ENCODE peak calls at places on chromosomes 7 and 10, in nine cellular contexts. R is SJSA1, N is renal cortical epithelial cell, C is OCI-LY7, F is BJ, T is occipital lobe, O is astrocyte of the spinal cord, B is GDM1, L is GM19239. Z is an unnamed sample.

GRCh38 chr10:68871105-68871711 is 29.9 kb upstream of the DDX50 start:
- DNase-seq in R (no peak), N (peak), C (no peak), F (no peak), T (no peak), O (peak), B (no peak), L (no peak), Z (no peak)

GRCh38 chr7:41085244-41085643 is 617.6 kb downstream of the INHBA start:
- DNase-seq in R (peak), N (peak), C (no peak), F (no peak), T (no peak), O (peak), B (no peak), L (no peak), Z (no peak)

GRCh38 chr7:15236958-15237357 is 324.9 kb downstream of the AGMO start:
- DNase-seq in R (no peak), N (no peak), C (no peak), F (no peak), T (no peak), O (no peak), B (peak), L (no peak), Z (no peak)

GRCh38 chr7:45661302-45661995 is 87.3 kb downstream of the ADCY1 start:
- DNase-seq in R (peak), N (no peak), C (no peak), F (no peak), T (no peak), O (no peak), B (no peak), L (no peak), Z (no peak)

GRCh38 chr10:68154211-68154497 is 44.9 kb downstream of the MYPN start:
- DNase-seq in R (no peak), N (no peak), C (peak), F (no peak), T (peak), O (peak), B (no peak), L (no peak), Z (peak)

GRCh38 chr7:151080522-151081169 is at the start of gene FASTK:
- DNase-seq in R (peak), N (peak), C (peak), F (no peak), T (peak), O (peak), B (peak), L (peak), Z (peak)

GRCh38 chr10:34869128-34869836 is 54.2 kb upstream of the PARD3 start:
- DNase-seq in R (no peak), N (no peak), C (no peak), F (no peak), T (no peak), O (no peak), B (no peak), L (no peak), Z (no peak)

GRCh38 chr7:141369422-141369821 is 181.8 kb upstream of the AGK start:
- DNase-seq in R (no peak), N (peak), C (no peak), F (no peak), T (no peak), O (peak), B (no peak), L (no peak), Z (no peak)

GRCh38 chr7:2146676-2147472 is 85.9 kb downstream of the MAD1L1 start:
- DNase-seq in R (no peak), N (no peak), C (no peak), F (no peak), T (no peak), O (no peak), B (no peak), L (no peak), Z (no peak)

GRCh38 chr7:86747698-86748097 is 104.0 kb downstream of the GRM3 start:
- DNase-seq in R (no peak), N (peak), C (no peak), F (no peak), T (no peak), O (no peak), B (no peak), L (no peak), Z (peak)

GRCh38 chr7:7148799-7149481 is 33.4 kb upstream of the C1GALT1 start:
- DNase-seq in R (no peak), N (no peak), C (no peak), F (no peak), T (no peak), O (no peak), B (no peak), L (no peak), Z (no peak)

GRCh38 chr7:102454423-102454822 is 10.2 kb downstream of the ALKBH4 start:
- DNase-seq in R (no peak), N (no peak), C (no peak), F (no peak), T (no peak), O (no peak), B (no peak), L (no peak), Z (no peak)

GRCh38 chr10:101287922-101288638 is 58.8 kb upstream of the LBX1 start:
- DNase-seq in R (no peak), N (peak), C (peak), F (no peak), T (no peak), O (no peak), B (no peak), L (no peak), Z (no peak)

GRCh38 chr10:14244801-14245211 is 85.9 kb downstream of the FRMD4A start:
- DNase-seq in R (no peak), N (peak), C (no peak), F (peak), T (no peak), O (peak), B (no peak), L (no peak), Z (no peak)

GRCh38 chr10:84095821-84096497 is 43.4 kb upstream of the GHITM start:
- DNase-seq in R (no peak), N (no peak), C (no peak), F (no peak), T (no peak), O (no peak), B (no peak), L (no peak), Z (no peak)

GRCh38 chr10:33388805-33389204 is 54.3 kb upstream of the NRP1 start:
- DNase-seq in R (no peak), N (no peak), C (no peak), F (no peak), T (no peak), O (no peak), B (no peak), L (no peak), Z (no peak)

GRCh38 chr7:128831178-128831993 is 1.2 kb downstream of the FLNC start:
- DNase-seq in R (no peak), N (no peak), C (peak), F (no peak), T (no peak), O (peak), B (peak), L (no peak), Z (no peak)

GRCh38 chr7:112143567-112143966 is 62.6 kb downstream of the DOCK4 start:
- DNase-seq in R (no peak), N (peak), C (no peak), F (no peak), T (no peak), O (peak), B (no peak), L (no peak), Z (no peak)

GRCh38 chr7:23369100-23369499 is 70.0 kb downstream of the MALSU1 start:
- DNase-seq in R (no peak), N (no peak), C (peak), F (no peak), T (no peak), O (no peak), B (no peak), L (no peak), Z (no peak)

GRCh38 chr7:1794888-1795542 is 124.9 kb downstream of the ELFN1 start:
- DNase-seq in R (no peak), N (no peak), C (peak), F (no peak), T (no peak), O (no peak), B (no peak), L (no peak), Z (no peak)

GRCh38 chr10:15725603-15726002 is 5.9 kb upstream of the ITGA8 start:
- DNase-seq in R (no peak), N (peak), C (peak), F (no peak), T (no peak), O (peak), B (no peak), L (no peak), Z (peak)

GRCh38 chr7:155917836-155918385 is 105.6 kb upstream of the SHH start:
- DNase-seq in R (no peak), N (peak), C (no peak), F (no peak), T (no peak), O (peak), B (no peak), L (no peak), Z (no peak)

GRCh38 chr7:77184990-77185389 is 14.6 kb downstream of the FGL2 start:
- DNase-seq in R (no peak), N (no peak), C (no peak), F (peak), T (no peak), O (no peak), B (no peak), L (no peak), Z (no peak)

GRCh38 chr10:73625004-73625883 is 16.0 kb downstream of the MYOZ1 start:
- DNase-seq in R (no peak), N (peak), C (peak), F (no peak), T (no peak), O (peak), B (no peak), L (no peak), Z (no peak)

GRCh38 chr7:22782616-22783232 is 39.9 kb downstream of the TOMM7 start:
- DNase-seq in R (peak), N (peak), C (peak), F (no peak), T (no peak), O (peak), B (peak), L (peak), Z (peak)

GRCh38 chr10:71258446-71259145 is 46.2 kb downstream of the UNC5B start:
- DNase-seq in R (no peak), N (no peak), C (no peak), F (no peak), T (no peak), O (no peak), B (no peak), L (no peak), Z (no peak)

GRCh38 chr7:101900103-101900502 is 82.7 kb downstream of the CUX1 start:
- DNase-seq in R (no peak), N (no peak), C (no peak), F (no peak), T (peak), O (no peak), B (no peak), L (no peak), Z (peak)

GRCh38 chr7:44440577-44441078 is 49.8 kb downstream of the NUDCD3 start:
- DNase-seq in R (no peak), N (no peak), C (no peak), F (no peak), T (no peak), O (no peak), B (no peak), L (no peak), Z (no peak)

GRCh38 chr7:79880312-79880711 is 254.3 kb upstream of the GNAI1 start:
- DNase-seq in R (no peak), N (peak), C (no peak), F (no peak), T (no peak), O (no peak), B (no peak), L (no peak), Z (no peak)

GRCh38 chr7:157713591-157713990 is 376.8 kb downstream of the DNAJB6 start:
- DNase-seq in R (peak), N (no peak), C (no peak), F (no peak), T (no peak), O (no peak), B (no peak), L (no peak), Z (no peak)

GRCh38 chr10:78806805-78807221 is 262.0 kb upstream of the ZMIZ1 start:
- DNase-seq in R (no peak), N (peak), C (no peak), F (no peak), T (no peak), O (no peak), B (no peak), L (no peak), Z (no peak)

GRCh38 chr7:36788814-36789470 is 64.6 kb upstream of the AOAH start:
- DNase-seq in R (no peak), N (no peak), C (no peak), F (no peak), T (no peak), O (no peak), B (no peak), L (no peak), Z (no peak)